ENCODE peak calls at places on chromosome 22, in nine cellular contexts. One of them, this sample, is unnamed.

GRCh38 chr22:46088541-46089311 is 61.6 kb upstream of the PPARA start:
- DNase-seq in left ventricle myocardium inferior: peak
- DNase-seq in SJSA1: no peak
- DNase-seq in stimulated activated CD8-positive, alpha-beta memory T cell treated with anti-CD3 and anti-CD28 coated beads, Interleukin-15, amount 100 ng/mL, for 24 hours: no peak
- DNase-seq in left ventricle myocardium superior: peak
- DNase-seq in EL: peak
- DNase-seq in skeletal muscle cell: peak
- DNase-seq in cardiac muscle cell: no peak
- DNase-seq in C1 segment of cervical spinal cord: no peak
- DNase-seq in this sample: peak

GRCh38 chr22:33521879-33522665 is 398.2 kb downstream of the LARGE1 start:
- DNase-seq in left ventricle myocardium inferior: no peak
- DNase-seq in SJSA1: no peak
- DNase-seq in stimulated activated CD8-positive, alpha-beta memory T cell treated with anti-CD3 and anti-CD28 coated beads, Interleukin-15, amount 100 ng/mL, for 24 hours: no peak
- DNase-seq in left ventricle myocardium superior: no peak
- DNase-seq in EL: no peak
- DNase-seq in skeletal muscle cell: no peak
- DNase-seq in cardiac muscle cell: no peak
- DNase-seq in C1 segment of cervical spinal cord: no peak
- DNase-seq in this sample: no peak

GRCh38 chr22:25728064-25728463 is 13.9 kb upstream of the MYO18B start:
- DNase-seq in left ventricle myocardium inferior: no peak
- DNase-seq in SJSA1: no peak
- DNase-seq in stimulated activated CD8-positive, alpha-beta memory T cell treated with anti-CD3 and anti-CD28 coated beads, Interleukin-15, amount 100 ng/mL, for 24 hours: no peak
- DNase-seq in left ventricle myocardium superior: no peak
- DNase-seq in EL: no peak
- DNase-seq in skeletal muscle cell: no peak
- DNase-seq in cardiac muscle cell: peak
- DNase-seq in C1 segment of cervical spinal cord: no peak
- DNase-seq in this sample: no peak

GRCh38 chr22:30695351-30695762 is 683 bp downstream of the OSBP2 start:
- DNase-seq in left ventricle myocardium inferior: no peak
- DNase-seq in SJSA1: no peak
- DNase-seq in stimulated activated CD8-positive, alpha-beta memory T cell treated with anti-CD3 and anti-CD28 coated beads, Interleukin-15, amount 100 ng/mL, for 24 hours: no peak
- DNase-seq in left ventricle myocardium superior: peak
- DNase-seq in EL: no peak
- DNase-seq in skeletal muscle cell: no peak
- DNase-seq in cardiac muscle cell: no peak
- DNase-seq in C1 segment of cervical spinal cord: no peak
- DNase-seq in this sample: no peak

GRCh38 chr22:19373450-19373849 is 58.1 kb downstream of the HIRA start:
- DNase-seq in left ventricle myocardium inferior: no peak
- DNase-seq in SJSA1: no peak
- DNase-seq in stimulated activated CD8-positive, alpha-beta memory T cell treated with anti-CD3 and anti-CD28 coated beads, Interleukin-15, amount 100 ng/mL, for 24 hours: no peak
- DNase-seq in left ventricle myocardium superior: no peak
- DNase-seq in EL: no peak
- DNase-seq in skeletal muscle cell: no peak
- DNase-seq in cardiac muscle cell: no peak
- DNase-seq in C1 segment of cervical spinal cord: no peak
- DNase-seq in this sample: no peak

GRCh38 chr22:19815093-19815822 is 39.4 kb downstream of the GNB1L start:
- DNase-seq in left ventricle myocardium inferior: no peak
- DNase-seq in SJSA1: no peak
- DNase-seq in stimulated activated CD8-positive, alpha-beta memory T cell treated with anti-CD3 and anti-CD28 coated beads, Interleukin-15, amount 100 ng/mL, for 24 hours: no peak
- DNase-seq in left ventricle myocardium superior: no peak
- DNase-seq in EL: no peak
- DNase-seq in skeletal muscle cell: no peak
- DNase-seq in cardiac muscle cell: no peak
- DNase-seq in C1 segment of cervical spinal cord: no peak
- DNase-seq in this sample: no peak

GRCh38 chr22:27871306-27872014 is 47.6 kb downstream of the PITPNB start:
- DNase-seq in left ventricle myocardium inferior: no peak
- DNase-seq in SJSA1: no peak
- DNase-seq in stimulated activated CD8-positive, alpha-beta memory T cell treated with anti-CD3 and anti-CD28 coated beads, Interleukin-15, amount 100 ng/mL, for 24 hours: no peak
- DNase-seq in left ventricle myocardium superior: no peak
- DNase-seq in EL: no peak
- DNase-seq in skeletal muscle cell: no peak
- DNase-seq in cardiac muscle cell: no peak
- DNase-seq in C1 segment of cervical spinal cord: no peak
- DNase-seq in this sample: no peak

GRCh38 chr22:40954095-40954494 is 2.9 kb downstream of the RBX1 start:
- DNase-seq in left ventricle myocardium inferior: no peak
- DNase-seq in SJSA1: no peak
- DNase-seq in stimulated activated CD8-positive, alpha-beta memory T cell treated with anti-CD3 and anti-CD28 coated beads, Interleukin-15, amount 100 ng/mL, for 24 hours: no peak
- DNase-seq in left ventricle myocardium superior: no peak
- DNase-seq in EL: no peak
- DNase-seq in skeletal muscle cell: no peak
- DNase-seq in cardiac muscle cell: no peak
- DNase-seq in C1 segment of cervical spinal cord: no peak
- DNase-seq in this sample: no peak

GRCh38 chr22:37747090-37747714 is 50.4 kb downstream of the TRIOBP start:
- DNase-seq in left ventricle myocardium inferior: peak
- DNase-seq in SJSA1: peak
- DNase-seq in stimulated activated CD8-positive, alpha-beta memory T cell treated with anti-CD3 and anti-CD28 coated beads, Interleukin-15, amount 100 ng/mL, for 24 hours: no peak
- DNase-seq in left ventricle myocardium superior: peak
- DNase-seq in EL: peak
- DNase-seq in skeletal muscle cell: no peak
- DNase-seq in cardiac muscle cell: no peak
- DNase-seq in C1 segment of cervical spinal cord: no peak
- DNase-seq in this sample: peak

GRCh38 chr22:37716708-37717107 is 19.9 kb downstream of the TRIOBP start:
- DNase-seq in left ventricle myocardium inferior: no peak
- DNase-seq in SJSA1: no peak
- DNase-seq in stimulated activated CD8-positive, alpha-beta memory T cell treated with anti-CD3 and anti-CD28 coated beads, Interleukin-15, amount 100 ng/mL, for 24 hours: no peak
- DNase-seq in left ventricle myocardium superior: no peak
- DNase-seq in EL: peak
- DNase-seq in skeletal muscle cell: peak
- DNase-seq in cardiac muscle cell: no peak
- DNase-seq in C1 segment of cervical spinal cord: no peak
- DNase-seq in this sample: no peak

GRCh38 chr22:37053310-37054077 is 2.0 kb downstream of the KCTD17 start:
- DNase-seq in left ventricle myocardium inferior: peak
- DNase-seq in SJSA1: no peak
- DNase-seq in stimulated activated CD8-positive, alpha-beta memory T cell treated with anti-CD3 and anti-CD28 coated beads, Interleukin-15, amount 100 ng/mL, for 24 hours: no peak
- DNase-seq in left ventricle myocardium superior: peak
- DNase-seq in EL: no peak
- DNase-seq in skeletal muscle cell: no peak
- DNase-seq in cardiac muscle cell: peak
- DNase-seq in C1 segment of cervical spinal cord: no peak
- DNase-seq in this sample: peak

GRCh38 chr22:27842236-27842993 is 40.9 kb upstream of the MN1 start:
- DNase-seq in left ventricle myocardium inferior: no peak
- DNase-seq in SJSA1: no peak
- DNase-seq in stimulated activated CD8-positive, alpha-beta memory T cell treated with anti-CD3 and anti-CD28 coated beads, Interleukin-15, amount 100 ng/mL, for 24 hours: no peak
- DNase-seq in left ventricle myocardium superior: no peak
- DNase-seq in EL: no peak
- DNase-seq in skeletal muscle cell: no peak
- DNase-seq in cardiac muscle cell: peak
- DNase-seq in C1 segment of cervical spinal cord: no peak
- DNase-seq in this sample: no peak

GRCh38 chr22:33274214-33274828 is 216.1 kb upstream of the SYN3 start:
- DNase-seq in left ventricle myocardium inferior: no peak
- DNase-seq in SJSA1: no peak
- DNase-seq in stimulated activated CD8-positive, alpha-beta memory T cell treated with anti-CD3 and anti-CD28 coated beads, Interleukin-15, amount 100 ng/mL, for 24 hours: no peak
- DNase-seq in left ventricle myocardium superior: no peak
- DNase-seq in EL: no peak
- DNase-seq in skeletal muscle cell: no peak
- DNase-seq in cardiac muscle cell: peak
- DNase-seq in C1 segment of cervical spinal cord: no peak
- DNase-seq in this sample: no peak

GRCh38 chr22:24685804-24686203 is 82.8 kb downstream of the GGT1 start:
- DNase-seq in left ventricle myocardium inferior: peak
- DNase-seq in SJSA1: no peak
- DNase-seq in stimulated activated CD8-positive, alpha-beta memory T cell treated with anti-CD3 and anti-CD28 coated beads, Interleukin-15, amount 100 ng/mL, for 24 hours: no peak
- DNase-seq in left ventricle myocardium superior: peak
- DNase-seq in EL: no peak
- DNase-seq in skeletal muscle cell: no peak
- DNase-seq in cardiac muscle cell: no peak
- DNase-seq in C1 segment of cervical spinal cord: no peak
- DNase-seq in this sample: no peak

GRCh38 chr22:46590334-46590733 is 29.9 kb upstream of the GRAMD4 start:
- DNase-seq in left ventricle myocardium inferior: peak
- DNase-seq in SJSA1: no peak
- DNase-seq in stimulated activated CD8-positive, alpha-beta memory T cell treated with anti-CD3 and anti-CD28 coated beads, Interleukin-15, amount 100 ng/mL, for 24 hours: no peak
- DNase-seq in left ventricle myocardium superior: peak
- DNase-seq in EL: no peak
- DNase-seq in skeletal muscle cell: no peak
- DNase-seq in cardiac muscle cell: no peak
- DNase-seq in C1 segment of cervical spinal cord: no peak
- DNase-seq in this sample: peak

GRCh38 chr22:39577361-39577760 is 6.8 kb downstream of the CACNA1I start:
- DNase-seq in left ventricle myocardium inferior: no peak
- DNase-seq in SJSA1: no peak
- DNase-seq in stimulated activated CD8-positive, alpha-beta memory T cell treated with anti-CD3 and anti-CD28 coated beads, Interleukin-15, amount 100 ng/mL, for 24 hours: no peak
- DNase-seq in left ventricle myocardium superior: no peak
- DNase-seq in EL: no peak
- DNase-seq in skeletal muscle cell: no peak
- DNase-seq in cardiac muscle cell: no peak
- DNase-seq in C1 segment of cervical spinal cord: no peak
- DNase-seq in this sample: no peak

GRCh38 chr22:36369922-36370781 is 17.6 kb downstream of the MYH9 start:
- DNase-seq in left ventricle myocardium inferior: peak
- DNase-seq in SJSA1: peak
- DNase-seq in stimulated activated CD8-positive, alpha-beta memory T cell treated with anti-CD3 and anti-CD28 coated beads, Interleukin-15, amount 100 ng/mL, for 24 hours: no peak
- DNase-seq in left ventricle myocardium superior: peak
- DNase-seq in EL: peak
- DNase-seq in skeletal muscle cell: no peak
- DNase-seq in cardiac muscle cell: peak
- DNase-seq in C1 segment of cervical spinal cord: no peak
- DNase-seq in this sample: peak

GRCh38 chr22:29635734-29636357 is 32.4 kb downstream of the NF2 start:
- DNase-seq in left ventricle myocardium inferior: no peak
- DNase-seq in SJSA1: no peak
- DNase-seq in stimulated activated CD8-positive, alpha-beta memory T cell treated with anti-CD3 and anti-CD28 coated beads, Interleukin-15, amount 100 ng/mL, for 24 hours: no peak
- DNase-seq in left ventricle myocardium superior: no peak
- DNase-seq in EL: peak
- DNase-seq in skeletal muscle cell: no peak
- DNase-seq in cardiac muscle cell: peak
- DNase-seq in C1 segment of cervical spinal cord: no peak
- DNase-seq in this sample: no peak

GRCh38 chr22:43234299-43234988 is 47.5 kb upstream of the TTLL12 start:
- DNase-seq in left ventricle myocardium inferior: no peak
- DNase-seq in SJSA1: no peak
- DNase-seq in stimulated activated CD8-positive, alpha-beta memory T cell treated with anti-CD3 and anti-CD28 coated beads, Interleukin-15, amount 100 ng/mL, for 24 hours: no peak
- DNase-seq in left ventricle myocardium superior: no peak
- DNase-seq in EL: no peak
- DNase-seq in skeletal muscle cell: no peak
- DNase-seq in cardiac muscle cell: no peak
- DNase-seq in C1 segment of cervical spinal cord: no peak
- DNase-seq in this sample: no peak

GRCh38 chr22:42978453-42979103 is 36.4 kb downstream of the PACSIN2 start:
- DNase-seq in left ventricle myocardium inferior: no peak
- DNase-seq in SJSA1: no peak
- DNase-seq in stimulated activated CD8-positive, alpha-beta memory T cell treated with anti-CD3 and anti-CD28 coated beads, Interleukin-15, amount 100 ng/mL, for 24 hours: no peak
- DNase-seq in left ventricle myocardium superior: no peak
- DNase-seq in EL: peak
- DNase-seq in skeletal muscle cell: no peak
- DNase-seq in cardiac muscle cell: no peak
- DNase-seq in C1 segment of cervical spinal cord: no peak
- DNase-seq in this sample: no peak

GRCh38 chr22:30829901-30830550 is 135.4 kb downstream of the OSBP2 start:
- DNase-seq in left ventricle myocardium inferior: no peak
- DNase-seq in SJSA1: peak
- DNase-seq in stimulated activated CD8-positive, alpha-beta memory T cell treated with anti-CD3 and anti-CD28 coated beads, Interleukin-15, amount 100 ng/mL, for 24 hours: no peak
- DNase-seq in left ventricle myocardium superior: no peak
- DNase-seq in EL: peak
- DNase-seq in skeletal muscle cell: peak
- DNase-seq in cardiac muscle cell: no peak
- DNase-seq in C1 segment of cervical spinal cord: no peak
- DNase-seq in this sample: no peak

GRCh38 chr22:41620646-41621098 is at the start of gene DESI1:
- DNase-seq in left ventricle myocardium inferior: no peak
- DNase-seq in SJSA1: no peak
- DNase-seq in stimulated activated CD8-positive, alpha-beta memory T cell treated with anti-CD3 and anti-CD28 coated beads, Interleukin-15, amount 100 ng/mL, for 24 hours: no peak
- DNase-seq in left ventricle myocardium superior: no peak
- DNase-seq in EL: no peak
- DNase-seq in skeletal muscle cell: no peak
- DNase-seq in cardiac muscle cell: no peak
- DNase-seq in C1 segment of cervical spinal cord: no peak
- DNase-seq in this sample: no peak

GRCh38 chr22:34416321-34416900 is 496.1 kb upstream of the LARGE1 start:
- DNase-seq in left ventricle myocardium inferior: no peak
- DNase-seq in SJSA1: no peak
- DNase-seq in stimulated activated CD8-positive, alpha-beta memory T cell treated with anti-CD3 and anti-CD28 coated beads, Interleukin-15, amount 100 ng/mL, for 24 hours: no peak
- DNase-seq in left ventricle myocardium superior: no peak
- DNase-seq in EL: no peak
- DNase-seq in skeletal muscle cell: no peak
- DNase-seq in cardiac muscle cell: no peak
- DNase-seq in C1 segment of cervical spinal cord: no peak
- DNase-seq in this sample: no peak

GRCh38 chr22:40637181-40638150 is 947 bp upstream of the MRTFA start:
- DNase-seq in left ventricle myocardium inferior: peak
- DNase-seq in SJSA1: no peak
- DNase-seq in stimulated activated CD8-positive, alpha-beta memory T cell treated with anti-CD3 and anti-CD28 coated beads, Interleukin-15, amount 100 ng/mL, for 24 hours: peak
- DNase-seq in left ventricle myocardium superior: peak
- DNase-seq in EL: no peak
- DNase-seq in skeletal muscle cell: no peak
- DNase-seq in cardiac muscle cell: no peak
- DNase-seq in C1 segment of cervical spinal cord: peak
- DNase-seq in this sample: peak

GRCh38 chr22:17117890-17118289 is 3.3 kb downstream of the TMEM121B start:
- DNase-seq in left ventricle myocardium inferior: no peak
- DNase-seq in SJSA1: no peak
- DNase-seq in stimulated activated CD8-positive, alpha-beta memory T cell treated with anti-CD3 and anti-CD28 coated beads, Interleukin-15, amount 100 ng/mL, for 24 hours: no peak
- DNase-seq in left ventricle myocardium superior: no peak
- DNase-seq in EL: no peak
- DNase-seq in skeletal muscle cell: no peak
- DNase-seq in cardiac muscle cell: no peak
- DNase-seq in C1 segment of cervical spinal cord: no peak
- DNase-seq in this sample: no peak

GRCh38 chr22:27937453-27937852 is 18.4 kb upstream of the PITPNB start:
- DNase-seq in left ventricle myocardium inferior: no peak
- DNase-seq in SJSA1: no peak
- DNase-seq in stimulated activated CD8-positive, alpha-beta memory T cell treated with anti-CD3 and anti-CD28 coated beads, Interleukin-15, amount 100 ng/mL, for 24 hours: no peak
- DNase-seq in left ventricle myocardium superior: no peak
- DNase-seq in EL: no peak
- DNase-seq in skeletal muscle cell: no peak
- DNase-seq in cardiac muscle cell: no peak
- DNase-seq in C1 segment of cervical spinal cord: no peak
- DNase-seq in this sample: no peak

GRCh38 chr22:20625270-20625669 is 117.9 kb downstream of the MED15 start:
- DNase-seq in left ventricle myocardium inferior: no peak
- DNase-seq in SJSA1: no peak
- DNase-seq in stimulated activated CD8-positive, alpha-beta memory T cell treated with anti-CD3 and anti-CD28 coated beads, Interleukin-15, amount 100 ng/mL, for 24 hours: no peak
- DNase-seq in left ventricle myocardium superior: no peak
- DNase-seq in EL: no peak
- DNase-seq in skeletal muscle cell: no peak
- DNase-seq in cardiac muscle cell: no peak
- DNase-seq in C1 segment of cervical spinal cord: no peak
- DNase-seq in this sample: no peak